ENCODE peak calls at places on chromosomes 4 and X, in eight cellular contexts. N is dorsolateral prefrontal cortex, B is endothelial cell, J is fibroblast of mammary gland, Z is AG09309, W is adrenal gland, G is choroid plexus epithelial cell, R is fibroblast of lung. P is an unnamed sample.

GRCh38 chr4:41747230-41748055 is 1.1 kb downstream of the PHOX2B start:
- DNase-seq in W (no peak), R (no peak), B (no peak), G (no peak), J (no peak), N (no peak), Z (no peak), P (no peak)

GRCh38 chrX:85084770-85085393 is 81.2 kb downstream of the APOOL start:
- DNase-seq in R (peak), N (no peak), B (peak), W (peak), G (peak), Z (peak), J (peak), P (peak)

GRCh38 chr4:19309365-19309764 is 942.3 kb upstream of the SLIT2 start:
- DNase-seq in N (no peak), B (no peak), G (peak), R (peak), W (no peak), J (peak), Z (peak), P (peak)

GRCh38 chrX:54358424-54359211 is 772 bp upstream of the WNK3 start:
- DNase-seq in W (peak), J (peak), B (peak), N (peak), Z (no peak), G (peak), R (peak), P (no peak)

GRCh38 chr4:155966661-155967060 is 13.0 kb upstream of the CTSO start:
- DNase-seq in N (no peak), W (no peak), G (no peak), B (no peak), J (no peak), R (no peak), Z (no peak), P (no peak)

GRCh38 chr4:89469930-89470375 is 162.4 kb upstream of the GPRIN3 start:
- DNase-seq in J (peak), Z (peak), B (no peak), R (peak), G (peak), N (no peak), W (no peak), P (peak)

GRCh38 chr4:47642985-47643745 is 158.1 kb downstream of the ATP10D start:
- DNase-seq in B (no peak), N (peak), W (no peak), Z (peak), R (peak), J (peak), G (peak), P (peak)

GRCh38 chr4:147599764-147600163 is 17.4 kb upstream of the TMEM184C start:
- DNase-seq in J (peak), W (no peak), Z (no peak), B (no peak), R (no peak), N (no peak), G (peak), P (peak)

GRCh38 chrX:3609800-3610199 is 103.6 kb downstream of the PRKX start:
- DNase-seq in N (no peak), Z (peak), R (peak), G (peak), J (peak), B (no peak), W (no peak), P (peak)

GRCh38 chr4:153084939-153085630 is 119.2 kb upstream of the TRIM2 start:
- DNase-seq in W (peak), R (peak), N (peak), B (peak), G (peak), J (peak), Z (peak), P (peak)

GRCh38 chr4:152024881-152025280 is 264.1 kb upstream of the GATB start:
- DNase-seq in Z (no peak), R (no peak), G (no peak), W (no peak), J (no peak), B (no peak), N (no peak), P (no peak)

GRCh38 chr4:99617374-99617773 is 40.3 kb downstream of the C4orf54 start:
- DNase-seq in J (peak), N (no peak), G (no peak), W (no peak), Z (no peak), R (peak), B (no peak), P (no peak)

GRCh38 chrX:9873952-9874351 is 87.7 kb downstream of the SHROOM2 start:
- DNase-seq in J (no peak), Z (no peak), W (peak), G (peak), N (no peak), B (peak), R (peak), P (peak)
- TF ChIP-seq CTCF in J (peak), Z (peak), W (peak), G (peak), N (peak), B (peak), R (peak), P (peak)

GRCh38 chr4:16505726-16506125 is 279.5 kb upstream of the TAPT1 start:
- DNase-seq in B (peak), N (no peak), W (no peak), G (peak), Z (no peak), R (peak), J (peak), P (peak)
- TF ChIP-seq CTCF in B (no peak), N (peak), W (no peak), G (peak), Z (peak), R (peak), J (peak), P (peak)

GRCh38 chrX:128287693-128288092 is 235.5 kb upstream of the ACTRT1 start:
- DNase-seq in J (no peak), B (no peak), W (no peak), N (no peak), R (no peak), G (no peak), Z (no peak), P (no peak)
- TF ChIP-seq CTCF in J (no peak), B (no peak), W (no peak), N (no peak), R (no peak), G (no peak), Z (no peak), P (no peak)

DNA sequence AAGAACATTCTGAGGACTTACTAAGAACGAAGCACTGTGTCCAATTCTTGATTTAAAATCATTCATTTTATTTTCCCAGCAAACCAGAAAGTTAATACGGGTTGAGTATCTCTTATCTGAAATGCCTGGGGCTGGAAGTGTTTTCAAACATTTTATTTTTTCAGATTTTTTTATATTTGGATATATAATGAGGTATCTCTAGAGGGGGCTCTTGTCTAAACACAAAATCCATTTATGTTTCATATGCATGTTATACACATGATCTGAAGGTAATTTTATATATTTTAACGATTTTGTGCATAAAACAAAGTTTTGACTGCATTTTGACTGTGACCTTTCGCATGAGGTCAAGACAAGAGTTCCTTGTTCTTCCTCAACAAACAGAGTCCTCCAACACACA is 320.9 kb downstream of the ASMT start:
- DNase-seq in Z (no peak), R (no peak), N (no peak), J (no peak), W (no peak), G (no peak), B (no peak), P (no peak)
- TF ChIP-seq CTCF in Z (no peak), R (no peak), N (no peak), J (no peak), W (no peak), G (no peak), B (no peak), P (no peak)

GRCh38 chrX:69424161-69424560 is 80.0 kb upstream of the NALF2 start:
- DNase-seq in Z (no peak), N (no peak), J (peak), W (no peak), B (peak), G (peak), R (peak), P (no peak)
- TF ChIP-seq CTCF in Z (peak), N (peak), J (peak), W (no peak), B (no peak), G (peak), R (peak), P (peak)

DNA sequence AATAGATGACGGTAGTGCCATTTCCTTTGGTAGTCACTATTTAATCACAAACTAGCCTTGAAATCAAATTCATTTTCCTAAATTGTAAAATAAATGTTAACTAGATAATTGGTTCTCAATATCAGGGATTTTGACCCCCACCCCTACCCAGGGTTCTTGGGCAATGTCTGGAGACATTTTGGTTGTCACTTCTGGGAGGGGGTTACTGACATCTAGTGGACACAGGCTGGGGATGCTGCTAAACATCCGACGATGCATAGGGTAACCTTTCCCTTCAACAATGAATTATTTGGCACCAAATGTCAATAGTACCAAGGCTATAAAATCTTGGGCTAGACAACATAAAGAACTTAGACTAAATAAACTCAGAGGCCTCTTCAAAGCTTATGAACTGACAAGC is 285.8 kb upstream of the TRPC5 start:
- DNase-seq in W (no peak), R (no peak), G (no peak), Z (no peak), N (no peak), J (no peak), B (peak), P (no peak)
- TF ChIP-seq CTCF in W (peak), R (no peak), G (no peak), Z (no peak), N (no peak), J (peak), B (no peak), P (no peak)

DNA sequence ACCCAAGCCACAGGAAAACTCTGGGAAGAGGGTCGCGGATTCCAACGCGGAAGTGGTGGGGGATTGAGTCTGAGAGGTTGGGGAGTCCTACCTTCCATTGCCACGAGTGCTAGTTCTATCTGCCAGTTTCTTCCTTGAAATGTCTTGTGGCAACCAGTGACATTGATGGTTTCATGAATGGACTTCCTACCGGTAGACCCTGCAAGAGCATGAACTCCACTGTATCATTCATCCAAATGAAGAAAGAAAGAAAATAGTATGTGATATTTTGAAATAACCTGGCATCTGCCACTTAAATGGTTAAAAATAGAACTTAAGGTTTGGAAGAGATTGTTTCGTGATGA is 1.1 kb upstream of the SLC10A7 start:
- DNase-seq in B (no peak), R (peak), Z (no peak), G (peak), W (no peak), J (peak), N (no peak), P (no peak)
- TF ChIP-seq CTCF in B (no peak), R (no peak), Z (no peak), G (no peak), W (no peak), J (no peak), N (no peak), P (no peak)

GRCh38 chr4:173990126-173990878 is 293.2 kb downstream of the FBXO8 start:
- DNase-seq in N (no peak), Z (peak), J (peak), G (peak), R (peak), B (peak), W (no peak), P (peak)
- TF ChIP-seq CTCF in N (no peak), Z (peak), J (peak), G (peak), R (peak), B (no peak), W (peak), P (peak)

DNA sequence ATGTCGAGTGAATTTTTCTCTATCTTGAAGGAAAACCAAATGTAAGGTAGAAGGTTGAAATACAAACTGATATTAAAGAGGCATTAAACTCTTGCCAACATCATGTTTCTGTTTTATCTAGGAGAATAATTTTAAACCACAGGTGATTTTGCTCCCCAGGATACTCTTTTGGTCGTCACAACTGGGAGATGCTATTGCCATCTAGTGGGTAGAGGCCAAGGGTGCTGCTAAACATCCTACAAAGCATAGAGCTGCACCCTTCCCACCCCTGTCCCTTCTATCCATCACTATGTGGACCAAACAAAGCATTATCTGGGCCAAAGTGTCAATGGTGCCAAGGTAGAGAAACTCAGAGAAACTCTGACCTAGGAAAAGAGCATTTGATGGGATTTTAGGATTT is 154.6 kb upstream of the MAGEB2 start:
- DNase-seq in N (no peak), W (no peak), B (peak), Z (no peak), G (peak), J (peak), R (peak), P (peak)
- TF ChIP-seq CTCF in N (peak), W (peak), B (no peak), Z (peak), G (peak), J (peak), R (peak), P (peak)

P was measured in HFFc6.